ENCODE peak calls at places on chromosome 11, in seven cellular contexts. S, M, G, A, W, Y and H are unnamed samples.
A peak's percentile ranks its signal among the peaks of the same experiment; 100 is the strongest.

GRCh38 chr11:28526406-28526751 is 418.2 kb downstream of the METTL15 start:
- DNase-seq in A (no peak), W (no peak), Y (no peak), S (no peak), G (no peak), M (no peak), H (no peak)

GRCh38 chr11:134742228-134742612 is 330.2 kb upstream of the B3GAT1 start:
- DNase-seq in A (no peak), W (no peak), G (no peak), S (no peak), M (no peak), Y (no peak), H (no peak)

GRCh38 chr11:114121138-114121537 is 61.6 kb downstream of the ZBTB16 start:
- DNase-seq in G (no peak), S (no peak), M (no peak), Y (no peak), A (no peak), W (no peak), H (no peak)

GRCh38 chr11:127052420-127052819 is 51.9 kb upstream of the KIRREL3 start:
- DNase-seq in A (no peak), M (no peak), G (no peak), W (no peak), Y (no peak), S (no peak), H (no peak)

GRCh38 chr11:2150206-2150847 is 10.7 kb downstream of the INS start:
- DNase-seq in G (no peak), W (no peak), A (no peak), Y (no peak), M (no peak), S (no peak), H (no peak)

GRCh38 chr11:4704054-4704789 is at the start of gene MMP26:
- DNase-seq in S (no peak), M (no peak), G (no peak), Y (no peak), A (no peak), W (no peak), H (no peak)

GRCh38 chr11:3604169-3604568 is 37.6 kb downstream of the ART5 start:
- DNase-seq in M (no peak), Y (no peak), G (no peak), W (no peak), S (no peak), A (no peak), H (no peak)

GRCh38 chr11:125094731-125095130 is 16.7 kb downstream of the TMEM218 start:
- DNase-seq in G (no peak), W (no peak), Y (no peak), S (no peak), M (no peak), A (no peak), H (no peak)

GRCh38 chr11:15170170-15170569 is 55.4 kb downstream of the INSC start:
- DNase-seq in S (no peak), W (no peak), M (no peak), G (no peak), A (no peak), Y (no peak), H (no peak)

GRCh38 chr11:512895-513595 is 6.0 kb upstream of the RNH1 start:
- DNase-seq in S (no peak), A (no peak), W (no peak), G (no peak), Y (no peak), M (no peak), H (no peak)

GRCh38 chr11:29159552-29160465 is 857.0 kb downstream of the KCNA4 start:
- DNase-seq in M (no peak), A (peak; percentile 25), Y (no peak), G (no peak), W (no peak), S (no peak), H (no peak)

GRCh38 chr11:107957109-107957588 is 28.9 kb downstream of the RAB39A start:
- DNase-seq in S (no peak), W (no peak), G (peak; percentile 19), A (no peak), Y (no peak), M (no peak), H (no peak)

GRCh38 chr11:132361011-132361550 is 990.7 kb downstream of the NTM start:
- DNase-seq in Y (no peak), A (no peak), S (no peak), W (no peak), G (no peak), M (no peak), H (no peak)